ENCODE peak calls at places on chromosome 2, in seven cellular contexts. B is hepatocyte, U is psoas muscle, X is small intestine, E is left lung, C is fibroblast of lung, J is stomach. R is an unnamed sample. For H3K4me1 and H3K27me3, the result is how much of the 10 kb centered on the place peaks cover.

GRCh38 chr2:166234112-166234846 is 106.5 kb upstream of the SCN1A start:
- DNase-seq in B (no peak), U (no peak), X (no peak), E (no peak), C (peak), J (no peak), R (peak)

GRCh38 chr2:55309441-55309840 is 40.4 kb upstream of the MTIF2 start:
- DNase-seq in B (no peak), U (no peak), X (no peak), E (no peak), C (peak), J (no peak), R (peak)

GRCh38 chr2:127626917-127627739 is 18.8 kb upstream of the GPR17 start:
- DNase-seq in B (no peak), U (peak), X (no peak), E (peak), C (no peak), J (no peak), R (no peak)

GRCh38 chr2:63506350-63506749 is 81.9 kb downstream of the WDPCP start:
- DNase-seq in B (no peak), U (no peak), X (no peak), E (no peak), C (no peak), J (no peak), R (no peak)

GRCh38 chr2:99643824-99644787 is 154.3 kb upstream of the REV1 start:
- DNase-seq in B (no peak), U (no peak), X (no peak), E (no peak), C (peak), J (no peak), R (no peak)

GRCh38 chr2:9484533-9484932 is 10.2 kb downstream of the IAH1 start:
- DNase-seq in B (no peak), U (no peak), X (no peak), E (no peak), C (peak), J (no peak), R (no peak)

GRCh38 chr2:126507425-126507867 is 148.5 kb upstream of the GYPC start:
- DNase-seq in B (no peak), U (no peak), X (no peak), E (no peak), C (no peak), J (no peak), R (no peak)

GRCh38 chr2:232897971-232898408 is 27.9 kb downstream of the SNORC start:
- DNase-seq in B (no peak), U (no peak), X (no peak), E (peak), C (no peak), J (peak), R (no peak)

GRCh38 chr2:26345284-26345553 is 724 bp upstream of the SELENOI start:
- DNase-seq in B (no peak), U (no peak), X (no peak), E (no peak), C (no peak), J (no peak), R (no peak)

GRCh38 chr2:126117886-126118285 is 538.1 kb upstream of the GYPC start:
- DNase-seq in B (no peak), U (no peak), X (no peak), E (no peak), C (no peak), J (no peak), R (no peak)

GRCh38 chr2:217150236-217150635 is 290.4 kb upstream of the TNP1 start:
- DNase-seq in B (no peak), U (no peak), X (no peak), E (no peak), C (no peak), J (no peak), R (no peak)

GRCh38 chr2:142052220-142052863 is 78.5 kb downstream of the LRP1B start:
- DNase-seq in B (no peak), U (no peak), X (no peak), E (no peak), C (no peak), J (no peak), R (peak)

GRCh38 chr2:64562148-64562784 is 38.1 kb downstream of the AFTPH start:
- DNase-seq in B (no peak), U (no peak), X (peak), E (no peak), C (no peak), J (no peak), R (no peak)

GRCh38 chr2:156649596-156649995 is 213.4 kb downstream of the GPD2 start:
- DNase-seq in B (peak), U (peak), X (no peak), E (no peak), C (peak), J (peak), R (no peak)

GRCh38 chr2:58182527-58182926 is 58.6 kb downstream of the FANCL start:
- DNase-seq in B (no peak), U (no peak), X (no peak), E (no peak), C (peak), J (no peak), R (no peak)

GRCh38 chr2:104734937-104735586 is 118.9 kb upstream of the POU3F3 start:
- DNase-seq in B (no peak), U (no peak), X (no peak), E (no peak), C (peak), J (no peak), R (no peak)

GRCh38 chr2:288743-289361 is 961 bp upstream of the ALKAL2 start:
- DNase-seq in B (peak), U (no peak), X (no peak), E (peak), C (no peak), J (no peak), R (no peak)

GRCh38 chr2:77028032-77028600 is 494.1 kb downstream of the LRRTM4 start:
- DNase-seq in B (peak), U (no peak), X (no peak), E (no peak), C (peak), J (no peak), R (no peak)

GRCh38 chr2:96950391-96951124 is 35.8 kb downstream of the FAM178B start:
- DNase-seq in B (no peak), U (peak), X (no peak), E (peak), C (no peak), J (no peak), R (no peak)

GRCh38 chr2:25362049-25362563 is 20.4 kb upstream of the DNMT3A start:
- DNase-seq in B (peak), U (peak), X (peak), E (peak), C (peak), J (peak), R (peak)

GRCh38 chr2:69567157-69567908 is 76.2 kb downstream of the AAK1 start:
- DNase-seq in B (no peak), U (no peak), X (no peak), E (no peak), C (peak), J (no peak), R (peak)

GRCh38 chr2:156396126-156396525 is 40.1 kb upstream of the GPD2 start:
- DNase-seq in B (no peak), U (no peak), X (no peak), E (no peak), C (no peak), J (no peak), R (peak)

GRCh38 chr2:144480257-144480656 is 39.7 kb downstream of the ZEB2 start:
- DNase-seq in B (no peak), U (no peak), X (no peak), E (no peak), C (peak), J (no peak), R (no peak)

GRCh38 chr2:100244881-100245605 is 77.3 kb downstream of the LONRF2 start:
- DNase-seq in B (no peak), U (no peak), X (no peak), E (no peak), C (peak), J (no peak), R (no peak)

GRCh38 chr2:108267117-108267516 is 21.6 kb upstream of the SULT1C2 start:
- DNase-seq in B (no peak), U (no peak), X (peak), E (no peak), C (peak), J (no peak), R (no peak)

GRCh38 chr2:20569464-20570223 is 81.3 kb downstream of the HS1BP3 start:
- DNase-seq in B (no peak), U (no peak), X (no peak), E (peak), C (no peak), J (no peak), R (no peak)

DNA sequence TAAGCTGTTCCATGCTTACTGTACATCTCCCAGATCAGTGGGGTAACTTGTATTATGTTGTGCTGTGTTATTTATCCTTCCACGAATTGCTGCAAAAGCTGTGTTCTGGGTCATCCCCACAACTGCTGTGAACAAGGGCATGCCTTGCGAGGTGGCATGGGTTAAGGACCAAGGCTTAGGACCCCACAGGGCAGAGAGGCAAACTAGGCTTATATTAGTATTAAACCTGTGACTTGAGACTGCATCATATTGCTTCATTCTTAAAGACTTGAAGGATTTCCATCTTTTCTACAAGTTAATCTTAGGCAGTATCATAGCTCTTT is 19.9 kb downstream of the RND3 start:
- DNase-seq in B (no peak), U (no peak), X (no peak), E (no peak), C (no peak), J (no peak), R (peak)
- H3K27ac ChIP-seq in B (peak), U (no peak), X (peak), E (peak), C (peak), J (peak), R (no peak)

DNA sequence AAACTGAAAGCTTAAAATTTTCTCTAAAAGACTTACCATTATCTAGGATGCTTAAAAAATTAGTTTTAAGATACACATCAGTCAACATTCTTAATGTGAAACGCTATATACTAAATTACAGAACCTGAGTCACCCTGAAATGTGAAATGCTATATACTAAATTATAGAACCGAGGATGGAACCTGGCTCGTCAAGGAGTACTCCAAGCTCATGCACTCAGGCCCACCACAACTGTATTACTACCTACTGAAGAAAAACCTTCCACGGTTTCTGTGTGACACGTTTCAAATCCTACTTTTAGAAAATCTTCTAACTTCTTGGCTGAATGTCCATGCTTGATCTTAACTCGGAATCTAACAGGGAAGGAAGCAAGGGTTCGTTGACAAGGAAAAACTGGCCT is 1.5 kb downstream of the PRKD3 start:
- DNase-seq in B (no peak), U (no peak), X (no peak), E (no peak), C (peak), J (no peak), R (no peak)
- H3K4me1 ChIP-seq in B (under half), U (under half), X (under half), E (half or more), C (under half), J (under half), R (under half)

GRCh38 chr2:182868049-182868422 is 1.6 kb upstream of the FRZB start:
- DNase-seq in B (no peak), U (no peak), X (peak), E (no peak), C (no peak), J (no peak), R (no peak)
- H3K27me3 ChIP-seq in B (under half), U (under half), X (under half), E (under half), C (under half), J (under half), R (half or more)

DNA sequence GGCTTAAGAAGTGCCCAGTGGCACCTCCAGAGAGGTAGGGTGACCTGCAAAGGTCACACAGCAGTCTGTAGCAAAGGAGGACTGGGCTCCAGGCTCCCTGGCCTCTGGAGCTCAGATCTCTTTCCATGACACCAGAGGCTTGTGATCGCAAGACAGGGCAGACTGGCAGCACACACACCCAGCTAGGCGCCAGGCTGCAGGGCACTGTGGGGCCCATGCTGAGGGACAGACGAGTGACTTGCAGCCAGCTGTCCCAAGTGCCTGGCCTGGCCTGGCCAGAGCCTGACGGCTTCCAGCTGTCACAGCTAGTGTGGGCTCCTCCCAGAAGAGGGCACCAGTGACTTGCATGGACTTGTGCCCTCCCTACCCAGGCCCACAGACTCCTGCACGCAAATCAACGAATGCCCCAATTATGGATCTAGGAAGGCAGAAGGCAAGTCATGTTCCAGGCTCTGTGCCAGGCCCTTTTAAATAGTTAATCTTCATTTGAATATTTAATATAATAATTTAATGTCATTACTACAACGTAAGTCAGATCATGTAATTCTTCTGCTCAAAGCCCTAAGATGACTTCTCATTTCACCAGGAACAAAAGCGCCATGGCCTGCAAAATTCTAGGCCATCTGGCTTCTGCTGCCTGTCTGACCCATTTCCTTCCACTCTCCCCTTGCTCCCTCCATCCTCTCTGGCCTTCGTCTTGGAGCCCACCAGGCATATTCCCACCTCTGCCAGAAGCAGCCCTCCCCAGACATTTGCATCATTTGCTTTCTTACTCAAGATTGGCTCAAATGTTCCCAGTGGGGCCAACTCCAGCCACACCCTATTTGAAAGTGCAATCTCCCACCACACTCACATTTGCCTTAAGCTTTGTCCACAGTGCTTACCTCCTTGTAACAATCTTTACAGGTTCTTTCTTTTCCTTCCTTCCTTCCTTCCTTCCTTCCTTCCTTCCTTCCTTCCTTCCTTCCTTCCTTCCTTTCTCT is 3.7 kb upstream of the SPEG start:
- DNase-seq in B (peak), U (peak), X (peak), E (no peak), C (peak), J (no peak), R (no peak)
- H3K27ac ChIP-seq in B (no peak), U (peak), X (no peak), E (no peak), C (no peak), J (no peak), R (no peak)

DNA sequence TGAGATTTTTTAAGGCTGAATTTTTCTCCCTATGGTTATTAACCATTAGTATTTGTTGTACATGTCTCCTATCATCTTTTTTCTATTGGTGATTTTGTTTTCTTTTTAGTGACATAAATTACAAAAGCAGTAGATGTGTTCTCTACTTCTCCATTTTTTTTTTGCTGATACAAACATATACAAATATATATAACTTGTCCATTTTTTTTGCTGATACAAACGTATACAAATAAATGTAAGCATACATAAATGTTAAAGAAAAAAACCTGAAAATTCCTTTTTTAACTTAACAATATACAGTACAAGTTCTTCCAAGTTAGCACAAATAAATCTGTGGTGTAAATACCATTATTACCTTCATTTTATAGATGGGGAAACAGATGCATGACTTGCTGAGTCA is 2.0 kb downstream of the MSGN1 start:
- DNase-seq in B (no peak), U (no peak), X (no peak), E (no peak), C (no peak), J (no peak), R (no peak)
- H3K4me1 ChIP-seq in B (under half), U (under half), X (under half), E (under half), C (under half), J (under half), R (under half)

GRCh38 chr2:239638376-239638775 is 237.6 kb upstream of the HDAC4 start:
- DNase-seq in B (no peak), U (no peak), X (no peak), E (no peak), C (no peak), J (no peak), R (no peak)

GRCh38 chr2:239636808-239637207 is 236.0 kb upstream of the HDAC4 start:
- DNase-seq in B (no peak), U (no peak), X (no peak), E (no peak), C (peak), J (no peak), R (no peak)

GRCh38 chr2:239640210-239640609 is 239.4 kb upstream of the HDAC4 start:
- DNase-seq in B (no peak), U (no peak), X (no peak), E (no peak), C (no peak), J (no peak), R (no peak)

GRCh38 chr2:239640676-239641580 is 240.1 kb upstream of the HDAC4 start:
- DNase-seq in B (no peak), U (no peak), X (no peak), E (no peak), C (no peak), J (no peak), R (no peak)

GRCh38 chr2:239639366-239640185 is 238.8 kb upstream of the HDAC4 start:
- DNase-seq in B (no peak), U (no peak), X (no peak), E (no peak), C (no peak), J (no peak), R (no peak)
- H3K27me3 ChIP-seq in B (under half), U (under half), X (under half), E (under half), C (under half), J (under half), R (under half)

GRCh38 chr2:201261471-201261870 is 1.1 kb downstream of the CASP8 start:
- DNase-seq in B (no peak), U (peak), X (peak), E (no peak), C (no peak), J (no peak), R (no peak)

GRCh38 chr2:201258666-201258999 is 1.7 kb upstream of the CASP8 start:
- DNase-seq in B (no peak), U (no peak), X (no peak), E (no peak), C (no peak), J (no peak), R (no peak)

GRCh38 chr2:201261911-201262310 is 1.6 kb downstream of the CASP8 start:
- DNase-seq in B (no peak), U (no peak), X (no peak), E (no peak), C (no peak), J (no peak), R (no peak)

GRCh38 chr2:201259216-201259615 is 1.1 kb upstream of the CASP8 start:
- DNase-seq in B (no peak), U (no peak), X (no peak), E (no peak), C (no peak), J (no peak), R (no peak)

DNA sequence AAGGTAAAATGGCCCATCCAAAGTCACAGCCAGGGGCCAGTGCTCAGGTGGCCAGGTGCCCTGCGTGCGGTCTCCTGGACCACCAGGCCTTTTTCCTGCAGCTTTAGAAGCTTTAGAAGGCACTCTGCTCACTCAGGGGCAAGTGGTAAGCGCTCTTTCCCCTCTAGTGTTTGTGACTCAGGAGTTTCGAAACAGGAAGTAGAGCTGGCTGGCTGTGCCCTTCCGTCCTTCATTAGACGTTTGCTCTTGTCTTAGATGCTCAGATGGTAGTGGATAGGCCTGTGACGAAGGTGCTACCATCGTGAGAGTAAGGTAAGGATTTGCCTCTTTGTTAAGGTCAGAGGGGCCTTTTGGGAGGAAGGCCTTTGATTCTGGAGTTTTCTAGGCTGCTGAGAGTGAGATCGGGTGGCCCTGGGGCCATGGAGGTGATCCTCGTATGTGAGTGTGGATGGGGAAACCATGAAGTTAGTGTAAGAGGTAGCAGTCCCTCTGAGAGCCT is at the start of gene CASP8:
- DNase-seq in B (no peak), U (no peak), X (peak), E (no peak), C (peak), J (peak), R (peak)
- H3K27ac ChIP-seq in B (peak), U (no peak), X (peak), E (peak), C (peak), J (peak), R (no peak)

DNA sequence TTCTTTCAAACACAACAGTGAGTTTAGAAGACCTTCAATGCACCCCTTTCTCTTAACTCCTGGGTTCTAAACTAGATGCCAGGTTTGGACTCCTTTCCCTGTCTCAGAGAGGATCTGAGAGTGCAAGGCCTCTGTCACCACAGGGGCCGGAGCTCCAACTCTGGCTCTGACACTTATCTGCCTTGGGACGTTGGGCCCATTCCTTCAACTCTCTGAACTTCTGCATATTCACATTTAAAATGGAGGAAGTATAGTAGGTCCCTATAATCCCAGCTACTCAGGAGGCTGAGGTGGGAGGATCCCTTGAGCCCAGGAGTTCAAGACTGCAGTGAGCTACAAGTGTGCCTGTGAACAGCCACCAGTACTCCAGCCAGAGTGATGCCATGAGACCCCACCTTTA is 44.1 kb upstream of the ZFP36L2 start:
- DNase-seq in B (no peak), U (no peak), X (no peak), E (no peak), C (no peak), J (no peak), R (no peak)
- H3K4me1 ChIP-seq in B (under half), U (under half), X (under half), E (under half), C (under half), J (under half), R (under half)

R was measured in foreskin keratinocyte.